ENCODE peak calls at places on chromosomes 16 and 17, in seven cellular contexts. W is OCI-LY7, D is HCT116, B is neural progenitor cell, H is SK-N-SH, T is hepatocyte, V is MM.1S. Q is an unnamed sample.

GRCh38 chr17:29292992-29293889 is 707 bp downstream of the NUFIP2 start:
- DNase-seq in W (peak), D (no peak), B (peak), H (peak), T (peak), V (peak), Q (peak)

GRCh38 chr16:11273721-11274324 is 394 bp upstream of the PRM3 start:
- DNase-seq in W (no peak), D (no peak), B (no peak), H (no peak), T (no peak), V (no peak), Q (no peak)

GRCh38 chr17:70254735-70255460 is 85.6 kb downstream of the KCNJ2 start:
- DNase-seq in W (no peak), D (no peak), B (no peak), H (no peak), T (no peak), V (no peak), Q (peak)

GRCh38 chr16:62408760-62409159 is 372.5 kb upstream of the CDH8 start:
- DNase-seq in W (no peak), D (no peak), B (peak), H (no peak), T (peak), V (no peak), Q (no peak)

GRCh38 chr16:983044-984030 is 1.8 kb downstream of the SOX8 start:
- DNase-seq in W (no peak), D (no peak), B (peak), H (peak), T (no peak), V (no peak), Q (no peak)

GRCh38 chr16:87310610-87311009 is 6.6 kb downstream of the C16orf95 start:
- DNase-seq in W (no peak), D (no peak), B (no peak), H (no peak), T (no peak), V (no peak), Q (no peak)

GRCh38 chr17:46163316-46163715 is 29.9 kb downstream of the KANSL1 start:
- DNase-seq in W (no peak), D (no peak), B (no peak), H (no peak), T (no peak), V (no peak), Q (no peak)

GRCh38 chr17:13419676-13420075 is 182.1 kb downstream of the HS3ST3A1 start:
- DNase-seq in W (no peak), D (no peak), B (no peak), H (no peak), T (no peak), V (no peak), Q (no peak)

GRCh38 chr17:80171681-80172080 is 1.9 kb downstream of the CARD14 start:
- DNase-seq in W (no peak), D (no peak), B (no peak), H (no peak), T (no peak), V (no peak), Q (no peak)

GRCh38 chr16:70395345-70395901 is 43.5 kb downstream of the ST3GAL2 start:
- DNase-seq in W (peak), D (no peak), B (peak), H (peak), T (peak), V (peak), Q (peak)

GRCh38 chr17:15928286-15928785 is 16.6 kb upstream of the ADORA2B start:
- DNase-seq in W (no peak), D (no peak), B (no peak), H (no peak), T (no peak), V (no peak), Q (no peak)

GRCh38 chr17:82871056-82871775 is 31.4 kb upstream of the ZNF750 start:
- DNase-seq in W (peak), D (no peak), B (no peak), H (no peak), T (no peak), V (no peak), Q (no peak)

GRCh38 chr17:83080641-83081560 is 1.5 kb downstream of the METRNL start:
- DNase-seq in W (peak), D (no peak), B (peak), H (peak), T (peak), V (no peak), Q (no peak)

GRCh38 chr17:39923836-39924690 is 3.3 kb downstream of the ORMDL3 start:
- DNase-seq in W (no peak), D (no peak), B (peak), H (no peak), T (peak), V (no peak), Q (peak)

GRCh38 chr16:31268033-31268365 is 8.2 kb downstream of the ITGAM start:
- DNase-seq in W (no peak), D (no peak), B (no peak), H (no peak), T (no peak), V (no peak), Q (no peak)

GRCh38 chr16:31262084-31262483 is 2.3 kb downstream of the ITGAM start:
- DNase-seq in W (no peak), D (no peak), B (no peak), H (no peak), T (no peak), V (no peak), Q (no peak)

GRCh38 chr16:31268891-31269290 is 9.1 kb downstream of the ITGAM start:
- DNase-seq in W (no peak), D (no peak), B (no peak), H (no peak), T (no peak), V (no peak), Q (no peak)

GRCh38 chr16:31267332-31268032 is 7.7 kb downstream of the ITGAM start:
- DNase-seq in W (no peak), D (no peak), B (no peak), H (no peak), T (no peak), V (no peak), Q (peak)

DNA sequence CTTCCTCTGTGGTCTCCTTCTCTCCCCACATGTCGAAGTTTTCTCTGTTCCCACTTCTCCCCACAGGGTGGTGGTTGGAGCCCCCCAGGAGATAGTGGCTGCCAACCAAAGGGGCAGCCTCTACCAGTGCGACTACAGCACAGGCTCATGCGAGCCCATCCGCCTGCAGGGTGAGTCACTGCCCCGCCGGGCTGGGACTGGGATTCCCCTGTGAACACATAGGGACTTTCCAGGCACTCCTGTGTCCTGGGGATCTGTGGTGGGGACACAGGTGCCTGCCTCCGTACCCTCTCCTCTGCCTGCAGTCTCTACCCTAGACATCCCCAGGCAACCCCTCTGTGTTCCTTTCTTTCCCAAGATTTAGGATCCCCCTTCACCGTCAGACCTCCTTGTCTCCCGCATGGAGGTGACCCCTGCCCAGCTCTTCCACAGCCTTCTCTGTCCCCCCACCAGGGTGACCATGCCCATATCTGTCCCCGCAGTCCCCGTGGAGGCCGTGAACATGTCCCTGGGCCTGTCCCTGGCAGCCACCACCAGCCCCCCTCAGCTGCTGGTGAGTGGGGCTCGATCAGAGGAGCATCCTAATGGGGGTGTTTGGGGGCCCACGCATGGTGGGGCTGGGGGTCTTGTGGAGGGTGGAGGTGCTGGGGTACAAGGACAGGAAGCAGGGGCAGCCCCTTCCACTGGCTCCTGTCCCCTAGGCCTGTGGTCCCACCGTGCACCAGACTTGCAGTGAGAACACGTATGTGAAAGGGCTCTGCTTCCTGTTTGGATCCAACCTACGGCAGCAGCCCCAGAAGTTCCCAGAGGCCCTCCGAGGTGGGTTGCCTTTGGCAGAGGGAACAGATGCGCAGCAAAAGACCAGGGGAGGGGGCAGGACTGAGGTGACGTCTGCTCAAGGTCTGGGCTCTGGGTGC is 5.8 kb downstream of the ITGAM start:
- DNase-seq in W (no peak), D (no peak), B (no peak), H (no peak), T (peak), V (peak), Q (peak)
- TF ChIP-seq CTCF in W (no peak), D (no peak), B (no peak), H (no peak), T (no peak), V (peak), Q (no peak)

GRCh38 chr17:33522623-33523022 is 229.5 kb upstream of the ASIC2 start:
- DNase-seq in W (no peak), D (no peak), B (peak), H (no peak), T (no peak), V (no peak), Q (no peak)

GRCh38 chr17:33520404-33521032 is 227.4 kb upstream of the ASIC2 start:
- DNase-seq in W (peak), D (no peak), B (peak), H (peak), T (peak), V (peak), Q (peak)

GRCh38 chr17:33521784-33522183 is 228.7 kb upstream of the ASIC2 start:
- DNase-seq in W (peak), D (no peak), B (peak), H (peak), T (peak), V (no peak), Q (peak)

GRCh38 chr17:33526753-33527152 is 233.7 kb upstream of the ASIC2 start:
- DNase-seq in W (no peak), D (no peak), B (no peak), H (no peak), T (no peak), V (no peak), Q (no peak)

DNA sequence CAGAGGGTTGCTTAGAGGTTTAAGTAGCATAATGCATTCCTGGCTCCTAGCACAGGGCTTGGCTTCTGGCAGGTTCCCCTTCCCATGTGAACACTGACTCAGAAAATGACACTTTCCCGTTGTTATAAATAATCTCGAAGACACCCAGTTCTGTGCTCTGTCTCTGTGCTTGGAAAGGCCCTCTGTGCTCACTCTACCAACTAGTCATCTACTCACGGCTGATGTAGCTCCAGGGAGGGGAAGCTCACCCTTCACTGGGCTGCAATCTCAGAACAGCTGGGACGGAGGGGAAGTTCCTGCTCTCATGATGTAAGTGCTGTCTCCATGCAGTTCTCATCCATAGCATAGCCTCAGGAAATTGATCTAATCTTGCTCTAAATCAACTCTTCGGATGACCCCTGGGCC is 230.5 kb upstream of the ASIC2 start:
- DNase-seq in W (no peak), D (no peak), B (no peak), H (no peak), T (no peak), V (no peak), Q (no peak)
- TF ChIP-seq EZH2phosphoT487 in W (no peak), D (no peak), B (no peak), H (no peak), T (no peak), V (no peak), Q (no peak)

DNA sequence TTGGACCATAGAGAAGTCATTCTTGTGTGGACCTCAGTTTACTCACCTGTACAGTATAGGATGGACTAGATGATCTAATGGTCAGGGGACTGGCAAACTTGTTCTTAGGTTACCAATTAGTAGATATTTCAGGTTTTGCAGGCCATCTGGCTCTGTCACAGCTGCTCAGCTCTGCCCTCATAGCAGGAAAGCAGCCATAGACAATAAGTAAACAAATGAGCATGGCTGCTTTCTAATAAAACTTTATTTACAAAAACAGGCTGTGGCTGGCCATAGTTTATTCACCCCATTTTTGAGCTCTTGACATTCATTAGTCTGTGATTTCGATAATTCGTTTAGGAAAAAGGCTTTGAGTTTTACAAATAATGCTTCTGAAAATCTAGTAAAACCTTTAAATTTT is 12.7 kb downstream of the BPTF start:
- DNase-seq in W (no peak), D (no peak), B (no peak), H (no peak), T (no peak), V (no peak), Q (peak)
- H3K27ac ChIP-seq in W (no peak), D (no peak), B (no peak), H (peak), T (no peak), V (no peak), Q (no peak)

GRCh38 chr16:86093801-86094750 is 195.1 kb downstream of the IRF8 start:
- DNase-seq in W (no peak), D (no peak), B (no peak), H (no peak), T (no peak), V (no peak), Q (no peak)
- TF ChIP-seq CTCF in W (peak), D (peak), B (peak), H (peak), T (peak), V (no peak), Q (no peak)

GRCh38 chr16:67016143-67016542 is 12.8 kb upstream of the CBFB start:
- DNase-seq in W (no peak), D (no peak), B (no peak), H (no peak), T (no peak), V (no peak), Q (no peak)

GRCh38 chr16:67013238-67013822 is 15.6 kb upstream of the CBFB start:
- DNase-seq in W (no peak), D (no peak), B (no peak), H (no peak), T (no peak), V (no peak), Q (no peak)

GRCh38 chr16:67014641-67015315 is 14.2 kb upstream of the CBFB start:
- DNase-seq in W (no peak), D (no peak), B (no peak), H (no peak), T (no peak), V (no peak), Q (no peak)

GRCh38 chr16:67015317-67015731 is 13.6 kb upstream of the CBFB start:
- DNase-seq in W (no peak), D (peak), B (no peak), H (no peak), T (no peak), V (no peak), Q (no peak)

GRCh38 chr16:67013823-67014640 is 14.9 kb upstream of the CBFB start:
- DNase-seq in W (peak), D (no peak), B (peak), H (peak), T (peak), V (peak), Q (peak)
- TF ChIP-seq EZH2phosphoT487 in W (no peak), D (no peak), B (peak), H (no peak), T (no peak), V (no peak), Q (no peak)

DNA sequence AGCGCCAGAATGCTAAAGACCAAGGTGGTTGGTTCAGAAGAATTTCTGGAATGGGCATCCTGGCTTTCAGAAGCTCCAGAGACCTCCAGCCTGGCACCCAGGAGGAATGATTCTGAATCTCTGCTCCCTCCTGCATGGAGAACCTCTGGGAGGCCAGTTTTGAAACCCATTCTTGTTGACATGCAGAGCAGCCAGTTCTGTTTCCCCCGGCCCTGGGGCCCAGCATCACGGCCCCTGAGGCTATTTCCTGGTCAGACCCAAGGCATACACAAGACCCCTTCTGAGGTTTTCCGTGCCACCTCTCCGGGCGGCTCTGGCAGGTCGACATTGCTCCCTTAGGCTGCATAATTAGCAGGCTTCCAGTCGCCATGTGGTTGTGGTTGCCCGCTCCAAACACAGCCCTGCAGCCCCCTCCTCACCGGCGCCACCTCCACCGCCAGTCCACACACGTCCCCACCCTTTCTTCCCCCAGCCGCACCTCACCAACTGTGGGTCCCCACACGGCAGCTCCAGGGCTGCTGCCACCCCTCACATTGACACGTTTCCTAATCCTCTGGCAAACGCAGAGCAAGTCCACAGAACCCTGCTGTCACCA is 367.0 kb downstream of the SOX9 start:
- DNase-seq in W (no peak), D (no peak), B (no peak), H (no peak), T (no peak), V (no peak), Q (no peak)
- H3K27ac ChIP-seq in W (no peak), D (no peak), B (no peak), H (no peak), T (no peak), V (no peak), Q (no peak)

GRCh38 chr16:30444231-30445148 is 1.2 kb downstream of the SEPHS2 start:
- DNase-seq in W (no peak), D (no peak), B (no peak), H (no peak), T (no peak), V (no peak), Q (no peak)

GRCh38 chr16:30446203-30446595 is 525 bp upstream of the SEPHS2 start:
- DNase-seq in W (no peak), D (no peak), B (no peak), H (no peak), T (no peak), V (no peak), Q (no peak)

GRCh38 chr16:30447512-30448226 is 2.0 kb upstream of the SEPHS2 start:
- DNase-seq in W (no peak), D (no peak), B (no peak), H (no peak), T (peak), V (no peak), Q (no peak)

GRCh38 chr16:30445149-30445407 is 596 bp downstream of the SEPHS2 start:
- DNase-seq in W (no peak), D (no peak), B (no peak), H (peak), T (no peak), V (no peak), Q (no peak)

GRCh38 chr16:30445408-30446202 is at the start of gene SEPHS2:
- DNase-seq in W (peak), D (peak), B (peak), H (peak), T (peak), V (peak), Q (peak)
- TF ChIP-seq CTCF in W (peak), D (peak), B (peak), H (peak), T (peak), V (peak), Q (peak)

GRCh38 chr16:4488486-4488967 is 12.3 kb downstream of the HMOX2 start:
- DNase-seq in W (no peak), D (no peak), B (no peak), H (no peak), T (no peak), V (no peak), Q (no peak)
- TF ChIP-seq EZH2phosphoT487 in W (no peak), D (no peak), B (no peak), H (no peak), T (no peak), V (no peak), Q (no peak)

GRCh38 chr16:2297506-2297860 is 29.6 kb upstream of the RNPS1 start:
- DNase-seq in W (no peak), D (no peak), B (no peak), H (no peak), T (no peak), V (no peak), Q (no peak)

GRCh38 chr16:2296662-2297505 is 29.0 kb upstream of the RNPS1 start:
- DNase-seq in W (peak), D (peak), B (peak), H (peak), T (no peak), V (peak), Q (peak)

GRCh38 chr16:2292221-2292620 is 24.3 kb upstream of the RNPS1 start:
- DNase-seq in W (no peak), D (no peak), B (no peak), H (no peak), T (no peak), V (no peak), Q (no peak)

GRCh38 chr16:2298621-2299020 is 30.7 kb upstream of the RNPS1 start:
- DNase-seq in W (no peak), D (no peak), B (no peak), H (no peak), T (no peak), V (no peak), Q (no peak)

GRCh38 chr16:2295056-2295798 is 27.3 kb upstream of the RNPS1 start:
- DNase-seq in W (peak), D (no peak), B (no peak), H (no peak), T (no peak), V (peak), Q (no peak)
- H3K27ac ChIP-seq in W (no peak), D (no peak), B (no peak), H (no peak), T (no peak), V (no peak), Q (no peak)

DNA sequence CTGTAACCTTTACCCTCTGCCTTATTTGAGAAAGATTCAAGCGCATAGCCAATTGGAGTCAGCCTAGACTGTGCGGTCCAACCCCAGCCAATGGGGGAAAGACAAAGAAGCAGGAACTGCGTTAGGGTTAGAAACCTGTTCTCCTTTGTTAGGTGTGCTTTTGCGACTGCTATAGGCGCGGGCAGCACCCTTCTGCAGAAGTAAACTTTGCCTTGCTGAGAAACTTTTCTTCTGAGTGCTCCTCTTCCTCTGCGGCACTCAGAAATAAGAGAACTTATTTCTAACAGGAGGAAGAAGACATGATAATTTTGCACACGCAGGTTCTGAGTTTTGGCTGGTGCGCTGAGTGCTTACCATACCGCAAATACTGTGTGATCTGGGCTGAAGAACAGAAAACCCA is 9.0 kb downstream of the TXNL4B start:
- DNase-seq in W (no peak), D (no peak), B (no peak), H (no peak), T (no peak), V (no peak), Q (no peak)
- TF ChIP-seq CTCF in W (no peak), D (no peak), B (no peak), H (no peak), T (no peak), V (no peak), Q (no peak)

Q was measured in PC-3.